ENCODE peak calls at places on chromosomes 3 and 15, in eight cellular contexts. One of them, this sample, is unnamed.

GRCh38 chr3:49411550-49411967 is 217 bp downstream of the RHOA start:
- DNase-seq in NCI-H146: peak
- DNase-seq in CD4-positive, alpha-beta T cell: peak
- DNase-seq in NCI-H2029 treated with DMSO at 0.1 percent for 48 hours: no peak
- DNase-seq in NCI-H345: peak
- DNase-seq in AG04450: no peak
- DNase-seq in activated T-cell treated with anti-CD3 and anti-CD28 coated beads, Interleukin-2, amount 50 U/mL, for 72 hours: peak
- DNase-seq in stimulated activated CD4-positive, alpha-beta T cell treated with anti-CD3 and anti-CD28 coated beads, Interleukin-4, amount 100 ng/mL, for 24 hours: peak
- DNase-seq in this sample: no peak

GRCh38 chr3:45226206-45226915 is at the start of gene TMEM158:
- DNase-seq in AG04450: no peak
- DNase-seq in NCI-H345: peak
- DNase-seq in stimulated activated CD4-positive, alpha-beta T cell treated with anti-CD3 and anti-CD28 coated beads, Interleukin-4, amount 100 ng/mL, for 24 hours: peak
- DNase-seq in CD4-positive, alpha-beta T cell: peak
- DNase-seq in NCI-H146: peak
- DNase-seq in activated T-cell treated with anti-CD3 and anti-CD28 coated beads, Interleukin-2, amount 50 U/mL, for 72 hours: peak
- DNase-seq in NCI-H2029 treated with DMSO at 0.1 percent for 48 hours: no peak
- DNase-seq in this sample: no peak

GRCh38 chr3:29486087-29486486 is 205.2 kb downstream of the RBMS3 start:
- DNase-seq in NCI-H345: peak
- DNase-seq in AG04450: peak
- DNase-seq in activated T-cell treated with anti-CD3 and anti-CD28 coated beads, Interleukin-2, amount 50 U/mL, for 72 hours: no peak
- DNase-seq in CD4-positive, alpha-beta T cell: no peak
- DNase-seq in stimulated activated CD4-positive, alpha-beta T cell treated with anti-CD3 and anti-CD28 coated beads, Interleukin-4, amount 100 ng/mL, for 24 hours: no peak
- DNase-seq in NCI-H146: no peak
- DNase-seq in NCI-H2029 treated with DMSO at 0.1 percent for 48 hours: peak
- DNase-seq in this sample: no peak

GRCh38 chr3:163138258-163138657 is 1641.7 kb downstream of the OTOL1 start:
- DNase-seq in NCI-H146: no peak
- DNase-seq in NCI-H345: no peak
- DNase-seq in stimulated activated CD4-positive, alpha-beta T cell treated with anti-CD3 and anti-CD28 coated beads, Interleukin-4, amount 100 ng/mL, for 24 hours: no peak
- DNase-seq in NCI-H2029 treated with DMSO at 0.1 percent for 48 hours: no peak
- DNase-seq in CD4-positive, alpha-beta T cell: no peak
- DNase-seq in activated T-cell treated with anti-CD3 and anti-CD28 coated beads, Interleukin-2, amount 50 U/mL, for 72 hours: no peak
- DNase-seq in AG04450: no peak
- DNase-seq in this sample: no peak

GRCh38 chr3:13229291-13229949 is 156.2 kb upstream of the IQSEC1 start:
- DNase-seq in NCI-H2029 treated with DMSO at 0.1 percent for 48 hours: peak
- DNase-seq in NCI-H345: peak
- DNase-seq in CD4-positive, alpha-beta T cell: no peak
- DNase-seq in activated T-cell treated with anti-CD3 and anti-CD28 coated beads, Interleukin-2, amount 50 U/mL, for 72 hours: peak
- DNase-seq in stimulated activated CD4-positive, alpha-beta T cell treated with anti-CD3 and anti-CD28 coated beads, Interleukin-4, amount 100 ng/mL, for 24 hours: no peak
- DNase-seq in AG04450: no peak
- DNase-seq in NCI-H146: no peak
- DNase-seq in this sample: no peak

GRCh38 chr3:23734481-23734880 is 71.3 kb upstream of the UBE2E1 start:
- DNase-seq in activated T-cell treated with anti-CD3 and anti-CD28 coated beads, Interleukin-2, amount 50 U/mL, for 72 hours: no peak
- DNase-seq in CD4-positive, alpha-beta T cell: no peak
- DNase-seq in stimulated activated CD4-positive, alpha-beta T cell treated with anti-CD3 and anti-CD28 coated beads, Interleukin-4, amount 100 ng/mL, for 24 hours: no peak
- DNase-seq in NCI-H146: no peak
- DNase-seq in NCI-H345: no peak
- DNase-seq in AG04450: no peak
- DNase-seq in NCI-H2029 treated with DMSO at 0.1 percent for 48 hours: no peak
- DNase-seq in this sample: no peak

GRCh38 chr3:144549161-144549560 is 577.5 kb downstream of the DIPK2A start:
- DNase-seq in CD4-positive, alpha-beta T cell: no peak
- DNase-seq in NCI-H345: no peak
- DNase-seq in stimulated activated CD4-positive, alpha-beta T cell treated with anti-CD3 and anti-CD28 coated beads, Interleukin-4, amount 100 ng/mL, for 24 hours: no peak
- DNase-seq in AG04450: no peak
- DNase-seq in NCI-H146: peak
- DNase-seq in NCI-H2029 treated with DMSO at 0.1 percent for 48 hours: no peak
- DNase-seq in activated T-cell treated with anti-CD3 and anti-CD28 coated beads, Interleukin-2, amount 50 U/mL, for 72 hours: no peak
- DNase-seq in this sample: no peak

GRCh38 chr3:145716519-145716918 is 444.5 kb downstream of the PLOD2 start:
- DNase-seq in NCI-H146: no peak
- DNase-seq in stimulated activated CD4-positive, alpha-beta T cell treated with anti-CD3 and anti-CD28 coated beads, Interleukin-4, amount 100 ng/mL, for 24 hours: no peak
- DNase-seq in activated T-cell treated with anti-CD3 and anti-CD28 coated beads, Interleukin-2, amount 50 U/mL, for 72 hours: no peak
- DNase-seq in CD4-positive, alpha-beta T cell: no peak
- DNase-seq in AG04450: no peak
- DNase-seq in NCI-H345: no peak
- DNase-seq in NCI-H2029 treated with DMSO at 0.1 percent for 48 hours: no peak
- DNase-seq in this sample: no peak

GRCh38 chr3:10178892-10179291 is 14.2 kb downstream of the IRAK2 start:
- DNase-seq in CD4-positive, alpha-beta T cell: no peak
- DNase-seq in NCI-H146: no peak
- DNase-seq in NCI-H345: no peak
- DNase-seq in activated T-cell treated with anti-CD3 and anti-CD28 coated beads, Interleukin-2, amount 50 U/mL, for 72 hours: no peak
- DNase-seq in stimulated activated CD4-positive, alpha-beta T cell treated with anti-CD3 and anti-CD28 coated beads, Interleukin-4, amount 100 ng/mL, for 24 hours: no peak
- DNase-seq in NCI-H2029 treated with DMSO at 0.1 percent for 48 hours: no peak
- DNase-seq in AG04450: no peak
- DNase-seq in this sample: no peak

GRCh38 chr3:31532587-31533168 is at the start of gene STT3B:
- DNase-seq in NCI-H146: peak
- DNase-seq in stimulated activated CD4-positive, alpha-beta T cell treated with anti-CD3 and anti-CD28 coated beads, Interleukin-4, amount 100 ng/mL, for 24 hours: peak
- DNase-seq in activated T-cell treated with anti-CD3 and anti-CD28 coated beads, Interleukin-2, amount 50 U/mL, for 72 hours: peak
- DNase-seq in CD4-positive, alpha-beta T cell: peak
- DNase-seq in AG04450: peak
- DNase-seq in NCI-H2029 treated with DMSO at 0.1 percent for 48 hours: peak
- DNase-seq in NCI-H345: peak
- DNase-seq in this sample: peak

GRCh38 chr3:51734572-51734907 is 27.7 kb downstream of the GRM2 start:
- DNase-seq in stimulated activated CD4-positive, alpha-beta T cell treated with anti-CD3 and anti-CD28 coated beads, Interleukin-4, amount 100 ng/mL, for 24 hours: no peak
- DNase-seq in CD4-positive, alpha-beta T cell: no peak
- DNase-seq in activated T-cell treated with anti-CD3 and anti-CD28 coated beads, Interleukin-2, amount 50 U/mL, for 72 hours: no peak
- DNase-seq in NCI-H2029 treated with DMSO at 0.1 percent for 48 hours: no peak
- DNase-seq in AG04450: no peak
- DNase-seq in NCI-H146: no peak
- DNase-seq in NCI-H345: no peak
- DNase-seq in this sample: no peak

GRCh38 chr3:117407317-117407716 is 697.7 kb downstream of the TUSC7 start:
- DNase-seq in stimulated activated CD4-positive, alpha-beta T cell treated with anti-CD3 and anti-CD28 coated beads, Interleukin-4, amount 100 ng/mL, for 24 hours: no peak
- DNase-seq in NCI-H2029 treated with DMSO at 0.1 percent for 48 hours: no peak
- DNase-seq in AG04450: no peak
- DNase-seq in CD4-positive, alpha-beta T cell: no peak
- DNase-seq in activated T-cell treated with anti-CD3 and anti-CD28 coated beads, Interleukin-2, amount 50 U/mL, for 72 hours: no peak
- DNase-seq in NCI-H146: peak
- DNase-seq in NCI-H345: peak
- DNase-seq in this sample: no peak

GRCh38 chr15:40106203-40107161 is 2.2 kb downstream of the BMF start:
- DNase-seq in NCI-H146: no peak
- DNase-seq in NCI-H2029 treated with DMSO at 0.1 percent for 48 hours: no peak
- DNase-seq in CD4-positive, alpha-beta T cell: no peak
- DNase-seq in stimulated activated CD4-positive, alpha-beta T cell treated with anti-CD3 and anti-CD28 coated beads, Interleukin-4, amount 100 ng/mL, for 24 hours: no peak
- DNase-seq in activated T-cell treated with anti-CD3 and anti-CD28 coated beads, Interleukin-2, amount 50 U/mL, for 72 hours: no peak
- DNase-seq in AG04450: no peak
- DNase-seq in NCI-H345: peak
- DNase-seq in this sample: peak

GRCh38 chr3:105222568-105223093 is 144.1 kb upstream of the ALCAM start:
- DNase-seq in stimulated activated CD4-positive, alpha-beta T cell treated with anti-CD3 and anti-CD28 coated beads, Interleukin-4, amount 100 ng/mL, for 24 hours: no peak
- DNase-seq in AG04450: no peak
- DNase-seq in activated T-cell treated with anti-CD3 and anti-CD28 coated beads, Interleukin-2, amount 50 U/mL, for 72 hours: no peak
- DNase-seq in NCI-H2029 treated with DMSO at 0.1 percent for 48 hours: no peak
- DNase-seq in CD4-positive, alpha-beta T cell: no peak
- DNase-seq in NCI-H345: no peak
- DNase-seq in NCI-H146: no peak
- DNase-seq in this sample: no peak

GRCh38 chr3:43093006-43093405 is 12.9 kb downstream of the POMGNT2 start:
- DNase-seq in AG04450: no peak
- DNase-seq in activated T-cell treated with anti-CD3 and anti-CD28 coated beads, Interleukin-2, amount 50 U/mL, for 72 hours: no peak
- DNase-seq in stimulated activated CD4-positive, alpha-beta T cell treated with anti-CD3 and anti-CD28 coated beads, Interleukin-4, amount 100 ng/mL, for 24 hours: no peak
- DNase-seq in NCI-H2029 treated with DMSO at 0.1 percent for 48 hours: no peak
- DNase-seq in NCI-H146: no peak
- DNase-seq in CD4-positive, alpha-beta T cell: no peak
- DNase-seq in NCI-H345: no peak
- DNase-seq in this sample: no peak

GRCh38 chr3:73144276-73144675 is 82.8 kb downstream of the EBLN2 start:
- DNase-seq in CD4-positive, alpha-beta T cell: no peak
- DNase-seq in AG04450: no peak
- DNase-seq in NCI-H345: no peak
- DNase-seq in NCI-H146: no peak
- DNase-seq in stimulated activated CD4-positive, alpha-beta T cell treated with anti-CD3 and anti-CD28 coated beads, Interleukin-4, amount 100 ng/mL, for 24 hours: no peak
- DNase-seq in NCI-H2029 treated with DMSO at 0.1 percent for 48 hours: no peak
- DNase-seq in activated T-cell treated with anti-CD3 and anti-CD28 coated beads, Interleukin-2, amount 50 U/mL, for 72 hours: no peak
- DNase-seq in this sample: no peak

GRCh38 chr3:189383630-189384029 is 211.9 kb downstream of the TPRG1 start:
- DNase-seq in AG04450: no peak
- DNase-seq in NCI-H345: no peak
- DNase-seq in NCI-H146: peak
- DNase-seq in stimulated activated CD4-positive, alpha-beta T cell treated with anti-CD3 and anti-CD28 coated beads, Interleukin-4, amount 100 ng/mL, for 24 hours: no peak
- DNase-seq in CD4-positive, alpha-beta T cell: no peak
- DNase-seq in activated T-cell treated with anti-CD3 and anti-CD28 coated beads, Interleukin-2, amount 50 U/mL, for 72 hours: no peak
- DNase-seq in NCI-H2029 treated with DMSO at 0.1 percent for 48 hours: no peak
- DNase-seq in this sample: no peak

GRCh38 chr3:181698263-181698944 is 13.3 kb upstream of the SOX2 start:
- DNase-seq in NCI-H146: peak
- DNase-seq in CD4-positive, alpha-beta T cell: no peak
- DNase-seq in stimulated activated CD4-positive, alpha-beta T cell treated with anti-CD3 and anti-CD28 coated beads, Interleukin-4, amount 100 ng/mL, for 24 hours: no peak
- DNase-seq in activated T-cell treated with anti-CD3 and anti-CD28 coated beads, Interleukin-2, amount 50 U/mL, for 72 hours: no peak
- DNase-seq in AG04450: no peak
- DNase-seq in NCI-H2029 treated with DMSO at 0.1 percent for 48 hours: no peak
- DNase-seq in NCI-H345: no peak
- DNase-seq in this sample: no peak

GRCh38 chr3:151864423-151865101 is 8.9 kb upstream of the SUCNR1 start:
- DNase-seq in AG04450: peak
- DNase-seq in activated T-cell treated with anti-CD3 and anti-CD28 coated beads, Interleukin-2, amount 50 U/mL, for 72 hours: no peak
- DNase-seq in stimulated activated CD4-positive, alpha-beta T cell treated with anti-CD3 and anti-CD28 coated beads, Interleukin-4, amount 100 ng/mL, for 24 hours: no peak
- DNase-seq in NCI-H345: no peak
- DNase-seq in NCI-H2029 treated with DMSO at 0.1 percent for 48 hours: no peak
- DNase-seq in NCI-H146: peak
- DNase-seq in CD4-positive, alpha-beta T cell: no peak
- DNase-seq in this sample: no peak

GRCh38 chr3:78258798-78259197 is 1218.9 kb downstream of the ROBO2 start:
- DNase-seq in NCI-H146: no peak
- DNase-seq in activated T-cell treated with anti-CD3 and anti-CD28 coated beads, Interleukin-2, amount 50 U/mL, for 72 hours: no peak
- DNase-seq in CD4-positive, alpha-beta T cell: no peak
- DNase-seq in NCI-H2029 treated with DMSO at 0.1 percent for 48 hours: no peak
- DNase-seq in AG04450: peak
- DNase-seq in NCI-H345: no peak
- DNase-seq in stimulated activated CD4-positive, alpha-beta T cell treated with anti-CD3 and anti-CD28 coated beads, Interleukin-4, amount 100 ng/mL, for 24 hours: no peak
- DNase-seq in this sample: no peak

GRCh38 chr15:90300988-90301715 is 35.7 kb downstream of the NGRN start:
- DNase-seq in NCI-H345: peak
- DNase-seq in CD4-positive, alpha-beta T cell: peak
- DNase-seq in NCI-H2029 treated with DMSO at 0.1 percent for 48 hours: peak
- DNase-seq in NCI-H146: peak
- DNase-seq in AG04450: no peak
- DNase-seq in stimulated activated CD4-positive, alpha-beta T cell treated with anti-CD3 and anti-CD28 coated beads, Interleukin-4, amount 100 ng/mL, for 24 hours: peak
- DNase-seq in activated T-cell treated with anti-CD3 and anti-CD28 coated beads, Interleukin-2, amount 50 U/mL, for 72 hours: peak
- DNase-seq in this sample: no peak

GRCh38 chr3:165603196-165603595 is 234.0 kb downstream of the BCHE start:
- DNase-seq in NCI-H2029 treated with DMSO at 0.1 percent for 48 hours: no peak
- DNase-seq in AG04450: no peak
- DNase-seq in NCI-H146: no peak
- DNase-seq in stimulated activated CD4-positive, alpha-beta T cell treated with anti-CD3 and anti-CD28 coated beads, Interleukin-4, amount 100 ng/mL, for 24 hours: no peak
- DNase-seq in CD4-positive, alpha-beta T cell: no peak
- DNase-seq in activated T-cell treated with anti-CD3 and anti-CD28 coated beads, Interleukin-2, amount 50 U/mL, for 72 hours: no peak
- DNase-seq in NCI-H345: no peak
- DNase-seq in this sample: no peak

GRCh38 chr15:101497017-101497416 is 7.5 kb upstream of the PCSK6 start:
- DNase-seq in stimulated activated CD4-positive, alpha-beta T cell treated with anti-CD3 and anti-CD28 coated beads, Interleukin-4, amount 100 ng/mL, for 24 hours: no peak
- DNase-seq in CD4-positive, alpha-beta T cell: no peak
- DNase-seq in AG04450: no peak
- DNase-seq in NCI-H2029 treated with DMSO at 0.1 percent for 48 hours: no peak
- DNase-seq in NCI-H345: no peak
- DNase-seq in activated T-cell treated with anti-CD3 and anti-CD28 coated beads, Interleukin-2, amount 50 U/mL, for 72 hours: no peak
- DNase-seq in NCI-H146: no peak
- DNase-seq in this sample: no peak

GRCh38 chr3:126154391-126155279 is 25.8 kb downstream of the ALDH1L1 start:
- DNase-seq in NCI-H146: no peak
- DNase-seq in AG04450: no peak
- DNase-seq in NCI-H345: no peak
- DNase-seq in activated T-cell treated with anti-CD3 and anti-CD28 coated beads, Interleukin-2, amount 50 U/mL, for 72 hours: no peak
- DNase-seq in stimulated activated CD4-positive, alpha-beta T cell treated with anti-CD3 and anti-CD28 coated beads, Interleukin-4, amount 100 ng/mL, for 24 hours: no peak
- DNase-seq in CD4-positive, alpha-beta T cell: no peak
- DNase-seq in NCI-H2029 treated with DMSO at 0.1 percent for 48 hours: no peak
- DNase-seq in this sample: no peak

This sample was measured in GF-D8.